ENCODE peak calls at places on chromosomes 12 and 14, in eight cellular contexts. H is endothelial cell; Y is left colon; B is germinal center; R is SK-N-SH; I is stimulated activated CD8-positive, alpha-beta memory T cell treated with anti-CD3 and anti-CD28 coated beads, Interleukin-4, amount 100 ng/mL, for 1 hour; C is epithelial cell of esophagus; T is colonic mucosa. N is an unnamed sample.

GRCh38 chr12:68109444-68110217 is 49.9 kb downstream of the IFNG start:
- DNase-seq in H (no peak), Y (no peak), B (no peak), R (no peak), I (no peak), C (no peak), T (no peak), N (no peak)

GRCh38 chr12:30796891-30797371 is 42.2 kb upstream of the CAPRIN2 start:
- DNase-seq in H (no peak), Y (no peak), B (no peak), R (peak), I (no peak), C (peak), T (no peak), N (peak)

GRCh38 chr14:102592969-102593840 is 756 bp downstream of the RCOR1 start:
- DNase-seq in H (peak), Y (peak), B (peak), R (peak), I (peak), C (peak), T (peak), N (peak)

GRCh38 chr14:24232645-24233537 is at the start of gene GMPR2:
- DNase-seq in H (no peak), Y (no peak), B (peak), R (peak), I (no peak), C (no peak), T (no peak), N (no peak)

GRCh38 chr12:2813573-2814185 is 1.2 kb downstream of the ITFG2 start:
- DNase-seq in H (peak), Y (peak), B (peak), R (peak), I (no peak), C (peak), T (peak), N (peak)

GRCh38 chr12:104740668-104741067 is 217.4 kb downstream of the SLC41A2 start:
- DNase-seq in H (no peak), Y (no peak), B (peak), R (no peak), I (no peak), C (no peak), T (no peak), N (no peak)

GRCh38 chr14:42947991-42948390 is 1341.3 kb downstream of the LRFN5 start:
- DNase-seq in H (no peak), Y (no peak), B (no peak), R (no peak), I (no peak), C (no peak), T (no peak), N (no peak)

GRCh38 chr12:57811028-57811755 is 7.3 kb downstream of the AVIL start:
- DNase-seq in H (no peak), Y (no peak), B (no peak), R (no peak), I (no peak), C (no peak), T (no peak), N (no peak)

GRCh38 chr12:42447371-42447786 is 121.4 kb downstream of the PPHLN1 start:
- DNase-seq in H (no peak), Y (no peak), B (peak), R (peak), I (no peak), C (no peak), T (no peak), N (no peak)

GRCh38 chr12:6492838-6493579 is at the start of gene MRPL51:
- DNase-seq in H (peak), Y (peak), B (peak), R (peak), I (peak), C (peak), T (peak), N (peak)

GRCh38 chr14:24353551-24354529 is 14.0 kb upstream of the RIPK3 start:
- DNase-seq in H (no peak), Y (no peak), B (no peak), R (no peak), I (no peak), C (peak), T (peak), N (peak)

GRCh38 chr12:6092784-6093722 is 31.4 kb downstream of the VWF start:
- DNase-seq in H (no peak), Y (no peak), B (no peak), R (no peak), I (no peak), C (peak), T (no peak), N (peak)

GRCh38 chr14:50823051-50823762 is 7.8 kb downstream of the NIN start:
- DNase-seq in H (no peak), Y (no peak), B (no peak), R (no peak), I (no peak), C (no peak), T (no peak), N (peak)

GRCh38 chr12:46770501-46771183 is 55.2 kb downstream of the SLC38A4 start:
- DNase-seq in H (no peak), Y (no peak), B (no peak), R (no peak), I (no peak), C (no peak), T (no peak), N (peak)

GRCh38 chr12:90548595-90548994 is 406.4 kb downstream of the CCER1 start:
- DNase-seq in H (no peak), Y (no peak), B (no peak), R (no peak), I (no peak), C (no peak), T (no peak), N (no peak)

GRCh38 chr12:132282031-132282949 is 47.1 kb downstream of the GALNT9 start:
- DNase-seq in H (no peak), Y (no peak), B (no peak), R (no peak), I (no peak), C (no peak), T (no peak), N (no peak)

GRCh38 chr12:131095826-131096680 is 142.3 kb downstream of the ADGRD1 start:
- DNase-seq in H (no peak), Y (no peak), B (no peak), R (no peak), I (no peak), C (no peak), T (no peak), N (no peak)

GRCh38 chr14:72420749-72421452 is 473.0 kb downstream of the DPF3 start:
- DNase-seq in H (peak), Y (peak), B (peak), R (peak), I (peak), C (peak), T (peak), N (peak)

GRCh38 chr12:124497658-124498057 is 69.8 kb downstream of the NCOR2 start:
- DNase-seq in H (no peak), Y (no peak), B (no peak), R (peak), I (no peak), C (peak), T (no peak), N (no peak)

GRCh38 chr14:75213172-75213571 is 36.8 kb upstream of the TMED10 start:
- DNase-seq in H (no peak), Y (no peak), B (no peak), R (no peak), I (no peak), C (no peak), T (no peak), N (no peak)

GRCh38 chr12:11561416-11561815 is 88.1 kb upstream of the ETV6 start:
- DNase-seq in H (no peak), Y (no peak), B (no peak), R (no peak), I (no peak), C (no peak), T (no peak), N (no peak)

GRCh38 chr12:46389130-46389616 is 16.6 kb upstream of the SLC38A2 start:
- DNase-seq in H (no peak), Y (no peak), B (no peak), R (no peak), I (no peak), C (no peak), T (no peak), N (no peak)

GRCh38 chr14:78022059-78022458 is 148.1 kb upstream of the NRXN3 start:
- DNase-seq in H (peak), Y (peak), B (peak), R (peak), I (no peak), C (peak), T (peak), N (peak)

GRCh38 chr14:59349154-59349772 is 115.9 kb downstream of the GPR135 start:
- DNase-seq in H (no peak), Y (no peak), B (no peak), R (no peak), I (no peak), C (no peak), T (no peak), N (no peak)

GRCh38 chr14:103880334-103880985 is 33.1 kb upstream of the PPP1R13B start:
- DNase-seq in H (no peak), Y (peak), B (no peak), R (peak), I (no peak), C (peak), T (peak), N (peak)

GRCh38 chr14:105290598-105291356 is 10.0 kb downstream of the BRF1 start:
- DNase-seq in H (no peak), Y (no peak), B (no peak), R (peak), I (no peak), C (no peak), T (no peak), N (no peak)

GRCh38 chr14:75860561-75861160 is 121.1 kb downstream of the TGFB3 start:
- DNase-seq in H (no peak), Y (no peak), B (no peak), R (no peak), I (no peak), C (no peak), T (no peak), N (no peak)

GRCh38 chr12:120764766-120765165 is 39.1 kb downstream of the ACADS start:
- DNase-seq in H (no peak), Y (no peak), B (no peak), R (no peak), I (no peak), C (no peak), T (no peak), N (no peak)

GRCh38 chr12:46430340-46430948 is 57.9 kb upstream of the SLC38A2 start:
- DNase-seq in H (no peak), Y (no peak), B (no peak), R (no peak), I (no peak), C (peak), T (peak), N (peak)

N was measured in PC-3.